ENCODE peak calls at places on chromosomes 11 and 22, in six cellular contexts. G is keratinocyte, R is pancreas, Y is heart right ventricle, X is heart left ventricle, I is transverse colon. A is an unnamed sample.
A peak's percentile ranks its signal among the peaks of the same experiment; 100 is the strongest.

GRCh38 chr11:64729851-64730382 is 6.9 kb upstream of the NRXN2 start:
- DNase-seq in G (no peak), R (peak; percentile 67), Y (no peak), X (no peak), I (peak; percentile 44), A (no peak)

GRCh38 chr11:63871962-63872832 is 33.3 kb downstream of the MARK2 start:
- DNase-seq in G (peak; percentile 54), R (peak; percentile 85), Y (peak; percentile 89), X (peak; percentile 93), I (peak; percentile 87), A (peak; percentile 72)

GRCh38 chr11:36222755-36223635 is 66.2 kb downstream of the COMMD9 start:
- DNase-seq in G (no peak), R (no peak), Y (no peak), X (no peak), I (no peak), A (no peak)

GRCh38 chr11:2210366-2211112 is 38.9 kb upstream of the TH start:
- DNase-seq in G (no peak), R (peak; percentile 70), Y (peak; percentile 2), X (peak; percentile 13), I (peak; percentile 10), A (no peak)

GRCh38 chr11:133526790-133527189 is 5.5 kb downstream of the OPCML start:
- DNase-seq in G (no peak), R (no peak), Y (peak; percentile 35), X (peak; percentile 79), I (no peak), A (no peak)

GRCh38 chr11:28833670-28834069 is 725.5 kb downstream of the METTL15 start:
- DNase-seq in G (no peak), R (no peak), Y (no peak), X (no peak), I (no peak), A (no peak)

GRCh38 chr11:111697910-111698309 is 68.3 kb downstream of the PPP2R1B start:
- DNase-seq in G (no peak), R (no peak), Y (no peak), X (no peak), I (no peak), A (no peak)

GRCh38 chr11:110329441-110329840 is 33.0 kb upstream of the RDX start:
- DNase-seq in G (no peak), R (no peak), Y (no peak), X (no peak), I (no peak), A (no peak)

GRCh38 chr11:35802672-35803071 is 140.1 kb downstream of the TRIM44 start:
- DNase-seq in G (no peak), R (no peak), Y (no peak), X (no peak), I (no peak), A (no peak)

GRCh38 chr11:64647019-64647805 is 56.2 kb downstream of the SLC22A12 start:
- DNase-seq in G (no peak), R (no peak), Y (no peak), X (no peak), I (no peak), A (no peak)

GRCh38 chr22:23556026-23556620 is 24.0 kb downstream of the IGLL1 start:
- DNase-seq in G (no peak), R (no peak), Y (no peak), X (no peak), I (no peak), A (no peak)

GRCh38 chr11:35346472-35347136 is 72.8 kb downstream of the SLC1A2 start:
- DNase-seq in G (no peak), R (no peak), Y (no peak), X (no peak), I (no peak), A (no peak)

DNA sequence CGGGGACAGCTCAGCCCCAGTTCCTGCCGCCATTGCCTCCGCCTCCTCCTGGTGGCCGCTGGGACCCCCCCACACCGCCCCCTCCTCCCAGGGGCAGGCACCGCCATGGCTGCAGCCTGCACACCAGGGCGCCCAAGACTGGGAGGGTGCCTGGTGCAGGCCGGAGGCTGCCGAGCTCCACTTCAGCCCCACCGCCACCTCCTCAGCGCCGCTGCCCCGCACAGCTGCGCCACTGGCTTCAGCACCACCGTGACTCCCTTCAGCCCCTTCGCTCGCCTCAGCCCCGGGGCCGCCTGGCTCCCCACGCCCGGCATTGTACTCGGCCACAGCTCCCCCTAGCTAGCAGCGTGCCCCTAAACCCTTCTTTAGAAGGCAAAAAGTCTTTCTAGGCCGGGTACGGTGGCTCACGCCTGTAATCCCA is 131.1 kb downstream of the CRYBB2 start:
- DNase-seq in G (no peak), R (peak; percentile 48), Y (no peak), X (no peak), I (no peak), A (no peak)
- TF ChIP-seq CTCF in G (no peak), R (no peak), Y (no peak), X (no peak), I (no peak), A (no peak)

GRCh38 chr11:125312812-125313211 is 148.3 kb downstream of the PKNOX2 start:
- DNase-seq in G (no peak), R (no peak), Y (no peak), X (no peak), I (no peak), A (no peak)

GRCh38 chr11:125314264-125315087 is 149.9 kb downstream of the PKNOX2 start:
- DNase-seq in G (no peak), R (no peak), Y (no peak), X (no peak), I (no peak), A (no peak)

GRCh38 chr11:125315088-125315740 is 150.7 kb downstream of the PKNOX2 start:
- DNase-seq in G (no peak), R (peak; percentile 83), Y (peak; percentile 64), X (peak; percentile 87), I (no peak), A (no peak)

GRCh38 chr11:125313271-125314222 is 149.0 kb downstream of the PKNOX2 start:
- DNase-seq in G (no peak), R (no peak), Y (peak; percentile 36), X (peak; percentile 43), I (no peak), A (no peak)

DNA sequence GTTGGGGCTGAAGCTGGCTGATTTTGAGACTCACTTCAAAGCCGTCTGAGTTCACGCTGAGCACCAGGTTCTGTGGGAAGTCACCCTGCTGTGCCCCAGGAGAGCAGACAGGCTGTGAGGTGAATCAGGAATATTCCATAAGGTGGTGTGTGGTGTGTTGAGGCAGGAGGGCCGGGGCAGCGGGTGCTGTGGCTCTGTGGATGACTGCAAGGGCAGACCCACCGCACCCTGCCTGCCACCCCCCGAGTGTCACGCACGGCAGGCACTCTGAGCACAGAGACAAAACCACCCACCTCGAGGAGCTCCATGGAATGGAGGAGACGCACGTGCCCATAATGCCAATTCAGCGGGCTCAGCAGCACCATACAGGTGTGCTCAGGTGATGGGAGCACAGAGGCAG is 147.8 kb downstream of the PKNOX2 start:
- DNase-seq in G (no peak), R (no peak), Y (no peak), X (no peak), I (no peak), A (no peak)
- H3K4me3 ChIP-seq in G (no peak overlapping the region), R (no peak overlapping the region), Y (no peak overlapping the region), X (no peak overlapping the region), I (no peak overlapping the region), A (no peak overlapping the region)

DNA sequence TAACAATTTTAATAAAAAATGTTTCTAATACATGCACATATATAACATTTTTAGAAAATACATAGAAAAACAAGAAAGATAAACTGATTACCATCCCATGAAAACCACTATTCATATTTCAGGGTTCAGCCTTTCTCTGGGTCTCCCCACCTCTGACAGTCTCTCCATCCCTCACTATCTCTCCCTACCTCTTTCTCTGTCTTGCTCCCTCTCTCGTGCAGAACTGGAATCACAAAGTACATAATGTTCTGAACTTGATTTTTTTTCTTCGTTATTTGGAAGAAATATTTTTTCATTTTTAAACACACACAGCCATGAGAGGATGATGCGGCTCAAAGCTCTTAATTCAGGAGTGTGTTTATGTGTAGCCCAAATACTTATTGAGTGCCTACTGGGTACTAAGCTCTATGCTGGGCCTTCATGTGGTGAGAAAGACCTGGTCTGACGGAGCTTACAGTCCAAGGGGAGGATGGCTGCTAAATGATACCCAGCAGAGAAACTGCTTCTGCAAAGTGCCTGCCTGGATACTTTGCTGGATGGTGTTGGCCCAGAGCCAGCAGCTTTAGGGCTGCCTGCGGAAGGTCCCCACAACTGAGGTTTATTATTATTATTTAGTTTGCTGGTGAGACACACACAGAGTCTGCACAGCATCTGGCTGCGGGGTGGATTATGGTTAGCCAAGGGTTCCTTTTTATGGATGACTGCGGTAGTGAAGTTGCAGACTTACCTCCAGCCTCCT is 42.6 kb downstream of the SC5D start:
- DNase-seq in G (no peak), R (no peak), Y (no peak), X (no peak), I (no peak), A (no peak)
- TF ChIP-seq CTCF in G (peak; percentile 11), R (no peak), Y (peak; percentile 9), X (no peak), I (peak; percentile 11), A (no peak)

GRCh38 chr11:12716816-12717215 is 42.6 kb downstream of the TEAD1 start:
- DNase-seq in G (no peak), R (no peak), Y (no peak), X (no peak), I (no peak), A (no peak)

GRCh38 chr11:12719221-12719620 is 45.0 kb downstream of the TEAD1 start:
- DNase-seq in G (no peak), R (no peak), Y (no peak), X (no peak), I (no peak), A (no peak)

GRCh38 chr11:12715131-12715530 is 40.9 kb downstream of the TEAD1 start:
- DNase-seq in G (no peak), R (no peak), Y (no peak), X (no peak), I (no peak), A (no peak)

GRCh38 chr11:12715941-12716340 is 41.7 kb downstream of the TEAD1 start:
- DNase-seq in G (no peak), R (no peak), Y (peak; percentile 48), X (peak; percentile 53), I (no peak), A (no peak)

GRCh38 chr11:12717851-12718291 is 43.6 kb downstream of the TEAD1 start:
- DNase-seq in G (no peak), R (no peak), Y (no peak), X (no peak), I (no peak), A (no peak)
- H3K4me3 ChIP-seq in G (no peak overlapping the region), R (no peak overlapping the region), Y (no peak overlapping the region), X (no peak overlapping the region), I (no peak overlapping the region), A (no peak overlapping the region)

GRCh38 chr11:8250981-8251620 is 12.6 kb downstream of the LMO1 start:
- DNase-seq in G (no peak), R (no peak), Y (no peak), X (no peak), I (peak; percentile 3), A (no peak)

GRCh38 chr11:8248786-8249185 is 14.9 kb downstream of the LMO1 start:
- DNase-seq in G (no peak), R (no peak), Y (no peak), X (no peak), I (no peak), A (no peak)

GRCh38 chr11:8250446-8250845 is 13.2 kb downstream of the LMO1 start:
- DNase-seq in G (no peak), R (no peak), Y (no peak), X (no peak), I (no peak), A (no peak)

GRCh38 chr11:8247312-8247711 is 16.4 kb downstream of the LMO1 start:
- DNase-seq in G (no peak), R (no peak), Y (no peak), X (no peak), I (peak; percentile 38), A (no peak)

GRCh38 chr11:8249482-8249881 is 14.2 kb downstream of the LMO1 start:
- DNase-seq in G (no peak), R (no peak), Y (no peak), X (no peak), I (no peak), A (no peak)
- TF ChIP-seq CTCF in G (no peak), R (no peak), Y (no peak), X (no peak), I (no peak), A (no peak)

A was measured in thoracic aorta.